ENCODE peak calls at places on chromosomes 13 and 19, in ten cellular contexts. One of them, this sample, is unnamed.

GRCh38 chr19:33186835-33187540 is 7.1 kb upstream of the LRP3 start:
- DNase-seq in hepatic stellate cell: peak; percentile 2
- DNase-seq in C1 segment of cervical spinal cord: no peak
- DNase-seq in AG20443: no peak
- DNase-seq in glomerular endothelial cell: no peak
- DNase-seq in ureter: no peak
- DNase-seq in amniotic epithelial cell: no peak
- DNase-seq in hepatocyte: no peak
- DNase-seq in A549: no peak
- DNase-seq in HTR-8/SVneo: no peak
- DNase-seq in this sample: no peak

GRCh38 chr19:1836458-1837221 is 11.6 kb downstream of the REXO1 start:
- DNase-seq in ureter: no peak
- DNase-seq in AG20443: no peak
- DNase-seq in hepatic stellate cell: no peak
- DNase-seq in HTR-8/SVneo: no peak
- DNase-seq in amniotic epithelial cell: no peak
- DNase-seq in glomerular endothelial cell: no peak
- DNase-seq in A549: no peak
- DNase-seq in hepatocyte: no peak
- DNase-seq in C1 segment of cervical spinal cord: no peak
- DNase-seq in this sample: no peak

GRCh38 chr13:99182439-99182838 is 18.2 kb upstream of the UBAC2 start:
- DNase-seq in hepatic stellate cell: no peak
- DNase-seq in A549: no peak
- DNase-seq in C1 segment of cervical spinal cord: no peak
- DNase-seq in HTR-8/SVneo: no peak
- DNase-seq in ureter: no peak
- DNase-seq in hepatocyte: no peak
- DNase-seq in amniotic epithelial cell: peak; percentile 9
- DNase-seq in AG20443: no peak
- DNase-seq in glomerular endothelial cell: no peak
- DNase-seq in this sample: no peak

GRCh38 chr13:23902975-23903905 is 5.9 kb upstream of the C1QTNF9B start:
- DNase-seq in hepatocyte: peak; percentile 6
- DNase-seq in HTR-8/SVneo: no peak
- DNase-seq in hepatic stellate cell: no peak
- DNase-seq in ureter: no peak
- DNase-seq in glomerular endothelial cell: no peak
- DNase-seq in C1 segment of cervical spinal cord: no peak
- DNase-seq in A549: no peak
- DNase-seq in AG20443: peak; percentile 25
- DNase-seq in amniotic epithelial cell: no peak
- DNase-seq in this sample: no peak

GRCh38 chr19:15998166-15998565 is 49.4 kb downstream of the OR10H4 start:
- DNase-seq in glomerular endothelial cell: no peak
- DNase-seq in ureter: no peak
- DNase-seq in HTR-8/SVneo: no peak
- DNase-seq in A549: no peak
- DNase-seq in C1 segment of cervical spinal cord: no peak
- DNase-seq in amniotic epithelial cell: no peak
- DNase-seq in hepatocyte: no peak
- DNase-seq in AG20443: no peak
- DNase-seq in hepatic stellate cell: no peak
- DNase-seq in this sample: no peak

GRCh38 chr19:488505-489417 is 7.5 kb upstream of the MADCAM1 start:
- DNase-seq in glomerular endothelial cell: no peak
- DNase-seq in hepatocyte: peak; percentile 99
- DNase-seq in AG20443: peak; percentile 100
- DNase-seq in A549: peak; percentile 83
- DNase-seq in hepatic stellate cell: peak; percentile 99
- DNase-seq in amniotic epithelial cell: peak; percentile 91
- DNase-seq in ureter: peak; percentile 96
- DNase-seq in HTR-8/SVneo: peak; percentile 94
- DNase-seq in C1 segment of cervical spinal cord: peak; percentile 90
- DNase-seq in this sample: peak; percentile 92

GRCh38 chr19:13797058-13797440 is 1.8 kb downstream of the ZSWIM4 start:
- DNase-seq in amniotic epithelial cell: no peak
- DNase-seq in C1 segment of cervical spinal cord: no peak
- DNase-seq in A549: no peak
- DNase-seq in glomerular endothelial cell: no peak
- DNase-seq in hepatocyte: no peak
- DNase-seq in hepatic stellate cell: no peak
- DNase-seq in HTR-8/SVneo: no peak
- DNase-seq in ureter: no peak
- DNase-seq in AG20443: no peak
- DNase-seq in this sample: no peak

GRCh38 chr13:50208826-50209335 is 193.6 kb downstream of the KCNRG start:
- DNase-seq in A549: peak; percentile 37
- DNase-seq in HTR-8/SVneo: peak; percentile 29
- DNase-seq in AG20443: peak; percentile 82
- DNase-seq in glomerular endothelial cell: no peak
- DNase-seq in hepatic stellate cell: peak; percentile 59
- DNase-seq in amniotic epithelial cell: peak; percentile 90
- DNase-seq in ureter: peak; percentile 45
- DNase-seq in C1 segment of cervical spinal cord: no peak
- DNase-seq in hepatocyte: peak; percentile 56
- DNase-seq in this sample: no peak

GRCh38 chr13:57045816-57046691 is 94.7 kb upstream of the PRR20A start:
- DNase-seq in HTR-8/SVneo: no peak
- DNase-seq in A549: no peak
- DNase-seq in glomerular endothelial cell: no peak
- DNase-seq in hepatic stellate cell: no peak
- DNase-seq in ureter: no peak
- DNase-seq in hepatocyte: peak; percentile 58
- DNase-seq in AG20443: no peak
- DNase-seq in C1 segment of cervical spinal cord: no peak
- DNase-seq in amniotic epithelial cell: no peak
- DNase-seq in this sample: peak; percentile 11

GRCh38 chr13:104321756-104322155 is 1255.5 kb upstream of the SLC10A2 start:
- DNase-seq in HTR-8/SVneo: no peak
- DNase-seq in AG20443: no peak
- DNase-seq in C1 segment of cervical spinal cord: no peak
- DNase-seq in A549: no peak
- DNase-seq in ureter: no peak
- DNase-seq in amniotic epithelial cell: no peak
- DNase-seq in glomerular endothelial cell: no peak
- DNase-seq in hepatic stellate cell: no peak
- DNase-seq in hepatocyte: no peak
- DNase-seq in this sample: no peak

GRCh38 chr19:30665449-30665848 is 293.3 kb downstream of the ZNF536 start:
- DNase-seq in amniotic epithelial cell: no peak
- DNase-seq in hepatic stellate cell: no peak
- DNase-seq in ureter: peak; percentile 36
- DNase-seq in hepatocyte: no peak
- DNase-seq in HTR-8/SVneo: no peak
- DNase-seq in AG20443: no peak
- DNase-seq in A549: no peak
- DNase-seq in C1 segment of cervical spinal cord: no peak
- DNase-seq in glomerular endothelial cell: no peak
- DNase-seq in this sample: no peak